ENCODE peak calls at places on chromosomes 7 and 10, in nine cellular contexts. O is GM23248; K is adrenal gland; V is left ventricle myocardium inferior; Z is colonic mucosa; Q is K562; M is RWPE1; P is A549; R is CD8-positive, alpha-beta memory T cell. E is an unnamed sample.

GRCh38 chr7:23474098-23474828 is 4.0 kb upstream of the IGF2BP3 start:
- DNase-seq in O (peak), P (peak), K (no peak), Q (peak), R (no peak), Z (peak), M (peak), V (peak), E (no peak)

GRCh38 chr7:151023211-151023610 is 1.1 kb downstream of the ATG9B start:
- DNase-seq in Q (no peak), Z (no peak), V (no peak), P (no peak), R (no peak), K (no peak), M (no peak), O (no peak), E (no peak)

GRCh38 chr7:151202836-151203235 is 7.5 kb downstream of the H2BK1 start:
- DNase-seq in M (no peak), Q (no peak), O (no peak), R (no peak), Z (no peak), P (no peak), V (no peak), K (no peak), E (no peak)

GRCh38 chr10:17782921-17783665 is 26.1 kb upstream of the MRC1 start:
- DNase-seq in Q (no peak), K (no peak), V (no peak), P (no peak), O (peak), Z (no peak), R (no peak), M (peak), E (no peak)

GRCh38 chr10:95655571-95656290 is 780 bp downstream of the ALDH18A1 start:
- DNase-seq in P (peak), K (no peak), V (no peak), Q (peak), Z (peak), R (no peak), M (peak), O (peak), E (no peak)

GRCh38 chr10:122498521-122498920 is 37.2 kb downstream of the HTRA1 start:
- DNase-seq in Z (no peak), P (no peak), M (no peak), K (no peak), Q (no peak), O (peak), R (no peak), V (peak), E (no peak)

GRCh38 chr10:33657154-33657900 is 322.9 kb upstream of the NRP1 start:
- DNase-seq in K (no peak), M (no peak), P (no peak), O (peak), V (no peak), R (no peak), Q (no peak), Z (no peak), E (no peak)

GRCh38 chr10:116836087-116836486 is 13.2 kb upstream of the ENO4 start:
- DNase-seq in R (no peak), O (no peak), K (no peak), P (no peak), Z (no peak), Q (peak), V (no peak), M (no peak), E (no peak)

GRCh38 chr7:156703773-156704482 is 63.4 kb downstream of the RNF32 start:
- DNase-seq in Z (no peak), R (no peak), P (no peak), K (no peak), M (no peak), V (no peak), O (no peak), Q (no peak), E (no peak)

GRCh38 chr7:24905996-24906770 is 73.8 kb downstream of the OSBPL3 start:
- DNase-seq in V (no peak), P (no peak), Z (no peak), R (no peak), Q (no peak), O (peak), K (no peak), M (peak), E (no peak)

GRCh38 chr10:77565590-77566023 is 72.0 kb downstream of the KCNMA1 start:
- DNase-seq in Q (no peak), K (no peak), M (no peak), P (no peak), Z (no peak), O (no peak), V (no peak), R (no peak), E (no peak)

GRCh38 chr7:157329447-157329846 is 7.4 kb upstream of the DNAJB6 start:
- DNase-seq in V (no peak), K (no peak), R (no peak), Z (no peak), P (no peak), O (no peak), Q (no peak), M (no peak), E (no peak)

GRCh38 chr7:112422842-112423496 is 27.3 kb upstream of the IFRD1 start:
- DNase-seq in O (peak), K (peak), M (peak), Z (peak), V (peak), P (peak), Q (peak), R (no peak), E (no peak)

GRCh38 chr10:126186746-126187145 is 201.5 kb downstream of the ADAM12 start:
- DNase-seq in K (no peak), M (no peak), V (no peak), R (no peak), Z (no peak), P (peak), Q (no peak), O (peak), E (no peak)

GRCh38 chr7:139125637-139126036 is 16.1 kb upstream of the ZC3HAV1 start:
- DNase-seq in R (no peak), Z (no peak), K (no peak), O (no peak), P (no peak), M (no peak), Q (no peak), V (no peak), E (no peak)

GRCh38 chr10:129104266-129105045 is 362.6 kb upstream of the MGMT start:
- DNase-seq in P (no peak), R (no peak), V (no peak), K (no peak), Z (no peak), O (no peak), M (no peak), Q (no peak), E (peak)

GRCh38 chr7:73706122-73707044 is 13.1 kb downstream of the STX1A start:
- DNase-seq in O (peak), Z (no peak), Q (peak), R (no peak), K (no peak), P (peak), V (no peak), M (peak), E (no peak)

GRCh38 chr7:41592794-41593193 is 110.1 kb downstream of the INHBA start:
- DNase-seq in O (no peak), V (no peak), M (no peak), P (no peak), Q (no peak), K (no peak), R (no peak), Z (no peak), E (no peak)

GRCh38 chr7:11181590-11181989 is 207.9 kb downstream of the PHF14 start:
- DNase-seq in M (no peak), V (no peak), Q (no peak), Z (no peak), O (no peak), K (no peak), P (no peak), R (no peak), E (no peak)

GRCh38 chr7:120733143-120733542 is 124.8 kb downstream of the TSPAN12 start:
- DNase-seq in M (no peak), K (no peak), R (no peak), Q (no peak), P (peak), Z (no peak), V (no peak), O (peak), E (no peak)

GRCh38 chr10:35712486-35712885 is 70.4 kb upstream of the FZD8 start:
- DNase-seq in P (no peak), Z (no peak), Q (no peak), V (no peak), R (no peak), O (no peak), K (no peak), M (no peak), E (no peak)

GRCh38 chr10:118607768-118608354 is 12.4 kb upstream of the PRLHR start:
- DNase-seq in P (no peak), R (no peak), Q (no peak), K (no peak), Z (no peak), V (no peak), M (no peak), O (no peak), E (no peak)

GRCh38 chr10:100874702-100875483 is 37.9 kb upstream of the SLF2 start:
- DNase-seq in P (no peak), Z (no peak), Q (no peak), M (no peak), O (no peak), R (no peak), K (no peak), V (no peak), E (no peak)

GRCh38 chr7:1923409-1924053 is 253.5 kb downstream of the ELFN1 start:
- DNase-seq in Q (no peak), M (no peak), V (no peak), R (no peak), O (no peak), P (no peak), K (no peak), Z (no peak), E (no peak)

GRCh38 chr10:102322914-102323313 is 72.6 kb upstream of the NFKB2 start:
- DNase-seq in Q (no peak), V (no peak), R (peak), O (no peak), Z (no peak), K (no peak), P (no peak), M (no peak), E (no peak)

GRCh38 chr10:43226851-43227845 is 39.7 kb downstream of the RASGEF1A start:
- DNase-seq in R (peak), K (peak), M (no peak), Q (no peak), Z (peak), V (peak), P (no peak), O (no peak), E (no peak)

GRCh38 chr7:112523871-112524270 is 43.1 kb downstream of the LSMEM1 start:
- DNase-seq in Z (no peak), R (no peak), V (no peak), M (no peak), Q (no peak), P (no peak), O (no peak), K (no peak), E (no peak)

GRCh38 chr10:33571616-33572015 is 237.1 kb upstream of the NRP1 start:
- DNase-seq in K (no peak), V (no peak), O (peak), Q (no peak), M (peak), R (no peak), P (no peak), Z (no peak), E (no peak)

GRCh38 chr10:27150261-27150660 is 3.9 kb downstream of the YME1L1 start:
- DNase-seq in R (no peak), V (no peak), Q (no peak), P (no peak), Z (no peak), K (no peak), M (no peak), O (no peak), E (no peak)

GRCh38 chr10:27155073-27155754 is at the start of gene MASTL:
- DNase-seq in M (peak), R (peak), Z (peak), O (peak), P (peak), K (peak), Q (peak), V (peak), E (peak)

GRCh38 chr10:27152687-27153086 is 1.5 kb downstream of the YME1L1 start:
- DNase-seq in P (no peak), O (no peak), M (no peak), V (no peak), R (no peak), Q (no peak), Z (no peak), K (no peak), E (no peak)

GRCh38 chr10:27153855-27154198 is 357 bp downstream of the YME1L1 start:
- DNase-seq in R (no peak), M (peak), Z (no peak), V (no peak), P (peak), O (peak), K (no peak), Q (peak), E (no peak)

GRCh38 chr10:27153325-27153724 is 859 bp downstream of the YME1L1 start:
- DNase-seq in O (peak), K (no peak), V (no peak), Q (no peak), Z (no peak), R (no peak), M (no peak), P (no peak), E (no peak)
- H3K27ac ChIP-seq in O (peak), K (peak), V (no peak), Q (peak), Z (no peak), R (peak), M (peak), P (peak), E (peak)

DNA sequence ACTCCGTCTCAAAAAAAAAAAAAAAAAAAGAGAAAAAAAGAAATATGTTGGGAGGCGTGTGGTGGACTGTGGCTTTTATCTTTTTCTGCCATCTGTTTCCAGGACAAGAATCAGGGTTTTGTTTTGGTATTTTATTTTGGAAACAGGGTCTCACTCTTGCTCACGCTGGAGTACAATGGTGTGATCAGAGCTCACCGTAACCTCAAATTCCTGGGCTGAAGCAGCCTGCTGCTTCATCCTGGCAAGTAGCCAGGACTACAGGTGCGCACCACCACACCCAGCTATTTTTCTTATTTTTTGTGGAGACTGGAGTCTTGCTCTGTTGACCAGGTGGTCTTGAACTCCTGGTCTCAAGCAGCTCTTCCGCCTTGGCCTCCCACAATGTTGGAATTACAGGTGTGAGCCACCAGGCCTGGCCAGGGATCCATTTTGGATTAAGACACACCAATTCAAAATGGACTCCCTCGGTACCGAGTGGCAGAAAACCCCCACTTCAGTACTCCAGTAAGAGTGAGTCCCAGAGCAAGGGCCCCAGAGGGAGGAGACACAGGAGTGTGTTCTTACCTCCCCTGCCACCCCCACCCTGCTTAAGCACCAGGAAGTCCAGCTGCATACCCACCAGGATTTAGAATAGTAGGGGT is 6.7 kb downstream of the MTURN start:
- DNase-seq in R (no peak), Q (no peak), K (no peak), V (no peak), O (no peak), Z (no peak), P (no peak), M (no peak), E (no peak)
- H3K27ac ChIP-seq in R (no peak), Q (no peak), K (no peak), V (peak), O (no peak), Z (no peak), P (no peak), M (peak), E (peak)

GRCh38 chr10:11824376-11824775 is 1.2 kb downstream of the PROSER2 start:
- DNase-seq in M (no peak), P (no peak), K (no peak), Z (no peak), O (peak), V (no peak), R (no peak), Q (no peak), E (no peak)

GRCh38 chr10:11823989-11824346 is 812 bp downstream of the PROSER2 start:
- DNase-seq in M (no peak), V (no peak), R (no peak), Z (no peak), P (no peak), K (no peak), O (peak), Q (no peak), E (no peak)

GRCh38 chr10:11823122-11823988 is at the start of gene PROSER2:
- DNase-seq in Z (peak), P (peak), O (peak), K (no peak), R (peak), M (peak), Q (peak), V (peak), E (no peak)

GRCh38 chr10:11822031-11822756 is 962 bp upstream of the PROSER2 start:
- DNase-seq in Q (no peak), P (no peak), O (peak), R (no peak), M (no peak), Z (no peak), V (no peak), K (no peak), E (no peak)

DNA sequence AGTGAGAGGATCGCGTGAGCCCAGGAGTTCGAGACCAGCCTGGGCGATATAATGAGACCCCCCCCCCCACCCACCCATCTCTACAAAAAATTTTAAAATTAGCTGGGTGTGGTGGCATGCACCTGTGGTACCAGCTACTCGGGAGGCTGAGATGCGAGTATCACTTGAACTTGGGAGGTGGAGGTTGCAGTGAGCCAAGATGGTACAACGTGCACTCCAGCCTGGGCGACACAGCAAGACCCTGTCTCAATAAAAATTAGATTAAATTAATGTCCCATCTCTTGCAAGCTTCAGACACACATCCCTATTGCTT is 391 bp upstream of the PROSER2 start:
- DNase-seq in V (no peak), Z (no peak), K (no peak), R (no peak), O (no peak), P (no peak), Q (no peak), M (no peak), E (no peak)
- H3K27ac ChIP-seq in V (peak), Z (no peak), K (no peak), R (no peak), O (no peak), P (peak), Q (no peak), M (peak), E (no peak)

GRCh38 chr10:127892743-127893142 is at the start of gene CLRN3:
- DNase-seq in M (no peak), O (no peak), V (no peak), Q (no peak), R (no peak), K (no peak), P (no peak), Z (peak), E (no peak)
- H3K27ac ChIP-seq in M (no peak), O (no peak), V (no peak), Q (no peak), R (no peak), K (no peak), P (no peak), Z (peak), E (no peak)

DNA sequence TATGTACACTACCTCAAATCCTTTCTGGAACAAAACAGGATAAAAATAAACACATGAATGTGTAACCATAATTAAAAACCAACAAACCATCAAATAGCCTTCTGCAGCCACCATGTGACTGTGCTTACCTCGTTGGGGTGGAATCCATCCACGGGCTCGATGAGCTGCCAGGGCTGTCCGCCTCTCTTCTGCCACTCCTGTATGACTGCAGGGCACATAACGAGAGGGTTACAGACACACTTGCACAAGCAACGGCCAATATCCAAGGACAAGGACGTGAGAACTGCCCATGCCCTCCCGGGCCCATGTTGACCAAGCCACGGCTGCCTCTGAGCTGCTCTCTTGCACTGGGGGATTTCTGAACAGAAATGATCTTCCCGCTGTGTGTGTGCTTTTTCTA is 132.2 kb downstream of the ANLN start:
- DNase-seq in M (no peak), R (no peak), Z (no peak), P (no peak), V (no peak), K (no peak), O (no peak), Q (no peak), E (no peak)
- H3K27ac ChIP-seq in M (no peak), R (no peak), Z (no peak), P (no peak), V (no peak), K (no peak), O (no peak), Q (no peak), E (no peak)

DNA sequence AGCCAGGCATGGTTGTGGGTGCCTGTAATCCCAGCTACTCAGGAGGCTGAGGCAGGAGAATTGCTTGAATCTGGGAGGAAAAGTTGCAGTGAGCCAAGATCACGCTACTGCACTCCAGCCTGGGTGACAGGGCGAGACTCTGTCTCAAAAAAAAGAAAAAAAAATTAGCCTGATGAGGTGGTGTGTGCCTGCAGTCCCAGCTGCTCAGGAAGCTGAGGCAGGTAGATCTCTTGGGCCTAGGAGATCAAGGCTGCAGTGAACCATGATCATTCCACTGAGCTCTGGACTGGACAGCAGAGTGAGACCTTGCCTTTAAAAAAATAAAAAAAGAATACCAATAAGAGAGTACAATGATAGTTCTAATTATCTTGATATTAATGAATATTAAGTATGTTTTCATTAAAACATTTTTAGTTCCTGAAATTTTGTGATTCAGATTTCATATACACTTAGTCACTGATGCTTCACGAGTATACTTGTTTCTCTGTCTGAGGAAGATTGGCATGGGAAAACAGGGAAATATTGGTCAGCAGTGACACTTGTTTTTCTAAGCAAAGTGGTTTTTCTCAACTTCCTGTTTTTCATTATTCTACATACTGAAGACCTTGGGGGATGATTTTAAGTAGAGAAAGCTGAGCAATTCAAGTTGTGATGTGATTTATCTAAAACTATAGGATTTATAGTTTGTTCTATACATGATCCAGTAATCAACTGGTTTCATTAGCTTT is 76.8 kb downstream of the ADK start:
- DNase-seq in K (no peak), V (no peak), Z (no peak), Q (no peak), R (no peak), O (peak), M (no peak), P (no peak), E (no peak)
- H3K27ac ChIP-seq in K (no peak), V (no peak), Z (no peak), Q (peak), R (peak), O (peak), M (peak), P (peak), E (no peak)

GRCh38 chr10:14659626-14660196 is 115.0 kb downstream of the FAM107B start:
- DNase-seq in Z (no peak), K (no peak), Q (no peak), O (peak), R (peak), M (no peak), P (no peak), V (no peak), E (no peak)
- H3K27ac ChIP-seq in Z (no peak), K (no peak), Q (no peak), O (no peak), R (peak), M (no peak), P (peak), V (no peak), E (no peak)

E was measured in vagina.